ENCODE peak calls at places on chromosomes 4 and X, in six cellular contexts. One of them, this sample, is unnamed.

GRCh38 chr4:124833831-124834505 is 121.4 kb upstream of the ANKRD50 start:
- DNase-seq in mesendoderm: no peak
- DNase-seq in lower leg skin: no peak
- DNase-seq in fibroblast of pulmonary artery: no peak
- DNase-seq in effector CD8-positive, alpha-beta T cell: no peak
- DNase-seq in stimulated activated CD8-positive, alpha-beta memory T cell treated with anti-CD3 and anti-CD28 coated beads, Interleukin-4, amount 100 ng/mL, for 24 hours: no peak
- DNase-seq in this sample: no peak

GRCh38 chr4:40196724-40197281 is at the start of gene RHOH:
- DNase-seq in mesendoderm: peak
- DNase-seq in effector CD8-positive, alpha-beta T cell: peak
- DNase-seq in fibroblast of pulmonary artery: no peak
- DNase-seq in lower leg skin: no peak
- DNase-seq in stimulated activated CD8-positive, alpha-beta memory T cell treated with anti-CD3 and anti-CD28 coated beads, Interleukin-4, amount 100 ng/mL, for 24 hours: peak
- DNase-seq in this sample: no peak

GRCh38 chr4:8852118-8852704 is 19.4 kb downstream of the HMX1 start:
- DNase-seq in stimulated activated CD8-positive, alpha-beta memory T cell treated with anti-CD3 and anti-CD28 coated beads, Interleukin-4, amount 100 ng/mL, for 24 hours: no peak
- DNase-seq in lower leg skin: no peak
- DNase-seq in effector CD8-positive, alpha-beta T cell: no peak
- DNase-seq in fibroblast of pulmonary artery: no peak
- DNase-seq in mesendoderm: no peak
- DNase-seq in this sample: no peak

GRCh38 chr4:59630235-59630634 is 1569.9 kb upstream of the ADGRL3 start:
- DNase-seq in lower leg skin: no peak
- DNase-seq in effector CD8-positive, alpha-beta T cell: no peak
- DNase-seq in mesendoderm: no peak
- DNase-seq in fibroblast of pulmonary artery: no peak
- DNase-seq in stimulated activated CD8-positive, alpha-beta memory T cell treated with anti-CD3 and anti-CD28 coated beads, Interleukin-4, amount 100 ng/mL, for 24 hours: no peak
- DNase-seq in this sample: no peak

GRCh38 chrX:253451-254297 is 27.5 kb upstream of the PLCXD1 start:
- DNase-seq in fibroblast of pulmonary artery: no peak
- DNase-seq in stimulated activated CD8-positive, alpha-beta memory T cell treated with anti-CD3 and anti-CD28 coated beads, Interleukin-4, amount 100 ng/mL, for 24 hours: no peak
- DNase-seq in effector CD8-positive, alpha-beta T cell: no peak
- DNase-seq in mesendoderm: no peak
- DNase-seq in lower leg skin: no peak
- DNase-seq in this sample: no peak

GRCh38 chr4:133969202-133969873 is 232.3 kb downstream of the PABPC4L start:
- DNase-seq in effector CD8-positive, alpha-beta T cell: no peak
- DNase-seq in mesendoderm: peak
- DNase-seq in fibroblast of pulmonary artery: peak
- DNase-seq in stimulated activated CD8-positive, alpha-beta memory T cell treated with anti-CD3 and anti-CD28 coated beads, Interleukin-4, amount 100 ng/mL, for 24 hours: no peak
- DNase-seq in lower leg skin: no peak
- DNase-seq in this sample: no peak

GRCh38 chr4:53614616-53615015 is 23.3 kb upstream of the LNX1 start:
- DNase-seq in fibroblast of pulmonary artery: no peak
- DNase-seq in mesendoderm: no peak
- DNase-seq in stimulated activated CD8-positive, alpha-beta memory T cell treated with anti-CD3 and anti-CD28 coated beads, Interleukin-4, amount 100 ng/mL, for 24 hours: no peak
- DNase-seq in lower leg skin: no peak
- DNase-seq in effector CD8-positive, alpha-beta T cell: no peak
- DNase-seq in this sample: no peak

GRCh38 chrX:24113161-24113560 is 36.4 kb upstream of the ZFX start:
- DNase-seq in fibroblast of pulmonary artery: no peak
- DNase-seq in mesendoderm: no peak
- DNase-seq in stimulated activated CD8-positive, alpha-beta memory T cell treated with anti-CD3 and anti-CD28 coated beads, Interleukin-4, amount 100 ng/mL, for 24 hours: no peak
- DNase-seq in effector CD8-positive, alpha-beta T cell: no peak
- DNase-seq in lower leg skin: no peak
- DNase-seq in this sample: no peak

GRCh38 chrX:23570674-23571343 is 96.5 kb upstream of the PRDX4 start:
- DNase-seq in lower leg skin: no peak
- DNase-seq in fibroblast of pulmonary artery: no peak
- DNase-seq in stimulated activated CD8-positive, alpha-beta memory T cell treated with anti-CD3 and anti-CD28 coated beads, Interleukin-4, amount 100 ng/mL, for 24 hours: no peak
- DNase-seq in mesendoderm: no peak
- DNase-seq in effector CD8-positive, alpha-beta T cell: no peak
- DNase-seq in this sample: no peak

GRCh38 chrX:8731579-8732395 is at the start of gene ANOS1:
- DNase-seq in effector CD8-positive, alpha-beta T cell: no peak
- DNase-seq in fibroblast of pulmonary artery: peak
- DNase-seq in mesendoderm: peak
- DNase-seq in stimulated activated CD8-positive, alpha-beta memory T cell treated with anti-CD3 and anti-CD28 coated beads, Interleukin-4, amount 100 ng/mL, for 24 hours: no peak
- DNase-seq in lower leg skin: no peak
- DNase-seq in this sample: peak

GRCh38 chrX:12819231-12819630 is 28.0 kb downstream of the PRPS2 start:
- DNase-seq in mesendoderm: peak
- DNase-seq in effector CD8-positive, alpha-beta T cell: no peak
- DNase-seq in fibroblast of pulmonary artery: no peak
- DNase-seq in stimulated activated CD8-positive, alpha-beta memory T cell treated with anti-CD3 and anti-CD28 coated beads, Interleukin-4, amount 100 ng/mL, for 24 hours: no peak
- DNase-seq in lower leg skin: peak
- DNase-seq in this sample: no peak

GRCh38 chrX:48779399-48779798 is 7.0 kb upstream of the GATA1 start:
- DNase-seq in mesendoderm: no peak
- DNase-seq in lower leg skin: no peak
- DNase-seq in fibroblast of pulmonary artery: no peak
- DNase-seq in effector CD8-positive, alpha-beta T cell: no peak
- DNase-seq in stimulated activated CD8-positive, alpha-beta memory T cell treated with anti-CD3 and anti-CD28 coated beads, Interleukin-4, amount 100 ng/mL, for 24 hours: no peak
- DNase-seq in this sample: no peak

GRCh38 chrX:70452143-70452733 is 7.6 kb downstream of the DLG3 start:
- DNase-seq in lower leg skin: no peak
- DNase-seq in mesendoderm: peak
- DNase-seq in stimulated activated CD8-positive, alpha-beta memory T cell treated with anti-CD3 and anti-CD28 coated beads, Interleukin-4, amount 100 ng/mL, for 24 hours: no peak
- DNase-seq in effector CD8-positive, alpha-beta T cell: peak
- DNase-seq in fibroblast of pulmonary artery: peak
- DNase-seq in this sample: peak

GRCh38 chr4:111450867-111451266 is 694.4 kb upstream of the FAM241A start:
- DNase-seq in lower leg skin: no peak
- DNase-seq in stimulated activated CD8-positive, alpha-beta memory T cell treated with anti-CD3 and anti-CD28 coated beads, Interleukin-4, amount 100 ng/mL, for 24 hours: no peak
- DNase-seq in effector CD8-positive, alpha-beta T cell: no peak
- DNase-seq in mesendoderm: no peak
- DNase-seq in fibroblast of pulmonary artery: no peak
- DNase-seq in this sample: no peak

This sample was measured in gastrocnemius medialis.